ENCODE peak calls at places on chromosomes 5 and 9, in ten cellular contexts. One of them, this sample, is unnamed.

GRCh38 chr5:103562453-103563157 is at the start of gene NUDT12:
- DNase-seq in tibial nerve: peak
- DNase-seq in kidney epithelial cell: peak
- DNase-seq in right lobe of liver: peak
- DNase-seq in mesothelial cell of epicardium: peak
- DNase-seq in WERI-Rb-1: peak
- DNase-seq in GM10248: peak
- DNase-seq in H1: no peak
- DNase-seq in Calu3: peak
- DNase-seq in LNCaP clone FGC: no peak
- DNase-seq in this sample: peak

GRCh38 chr5:160601045-160601444 is 179.4 kb downstream of the PTTG1 start:
- DNase-seq in tibial nerve: no peak
- DNase-seq in kidney epithelial cell: no peak
- DNase-seq in right lobe of liver: no peak
- DNase-seq in mesothelial cell of epicardium: no peak
- DNase-seq in WERI-Rb-1: no peak
- DNase-seq in GM10248: no peak
- DNase-seq in H1: no peak
- DNase-seq in Calu3: no peak
- DNase-seq in LNCaP clone FGC: no peak
- DNase-seq in this sample: no peak

GRCh38 chr5:79235222-79235577 is 731 bp upstream of the JMY start:
- DNase-seq in tibial nerve: no peak
- DNase-seq in kidney epithelial cell: no peak
- DNase-seq in right lobe of liver: no peak
- DNase-seq in mesothelial cell of epicardium: no peak
- DNase-seq in WERI-Rb-1: no peak
- DNase-seq in GM10248: no peak
- DNase-seq in H1: no peak
- DNase-seq in Calu3: no peak
- DNase-seq in LNCaP clone FGC: peak
- DNase-seq in this sample: no peak

GRCh38 chr9:28317706-28318210 is 744.5 kb upstream of the C9orf72 start:
- DNase-seq in tibial nerve: no peak
- DNase-seq in kidney epithelial cell: no peak
- DNase-seq in right lobe of liver: no peak
- DNase-seq in mesothelial cell of epicardium: no peak
- DNase-seq in WERI-Rb-1: no peak
- DNase-seq in GM10248: no peak
- DNase-seq in H1: no peak
- DNase-seq in Calu3: no peak
- DNase-seq in LNCaP clone FGC: no peak
- DNase-seq in this sample: no peak

GRCh38 chr5:82387041-82387818 is 109.1 kb upstream of the RPS23 start:
- DNase-seq in tibial nerve: no peak
- DNase-seq in kidney epithelial cell: no peak
- DNase-seq in right lobe of liver: peak
- DNase-seq in mesothelial cell of epicardium: peak
- DNase-seq in WERI-Rb-1: no peak
- DNase-seq in GM10248: no peak
- DNase-seq in H1: no peak
- DNase-seq in Calu3: peak
- DNase-seq in LNCaP clone FGC: no peak
- DNase-seq in this sample: no peak

GRCh38 chr5:116532762-116533525 is 41.7 kb downstream of the SEMA6A start:
- DNase-seq in tibial nerve: no peak
- DNase-seq in kidney epithelial cell: peak
- DNase-seq in right lobe of liver: no peak
- DNase-seq in mesothelial cell of epicardium: no peak
- DNase-seq in WERI-Rb-1: no peak
- DNase-seq in GM10248: no peak
- DNase-seq in H1: no peak
- DNase-seq in Calu3: no peak
- DNase-seq in LNCaP clone FGC: peak
- DNase-seq in this sample: no peak

GRCh38 chr9:120924698-120925534 is 1.7 kb downstream of the TRAF1 start:
- DNase-seq in tibial nerve: no peak
- DNase-seq in kidney epithelial cell: no peak
- DNase-seq in right lobe of liver: no peak
- DNase-seq in mesothelial cell of epicardium: no peak
- DNase-seq in WERI-Rb-1: no peak
- DNase-seq in GM10248: no peak
- DNase-seq in H1: no peak
- DNase-seq in Calu3: no peak
- DNase-seq in LNCaP clone FGC: no peak
- DNase-seq in this sample: no peak

GRCh38 chr5:53052499-53052898 is 57.1 kb downstream of the MOCS2 start:
- DNase-seq in tibial nerve: no peak
- DNase-seq in kidney epithelial cell: no peak
- DNase-seq in right lobe of liver: no peak
- DNase-seq in mesothelial cell of epicardium: no peak
- DNase-seq in WERI-Rb-1: no peak
- DNase-seq in GM10248: no peak
- DNase-seq in H1: no peak
- DNase-seq in Calu3: no peak
- DNase-seq in LNCaP clone FGC: no peak
- DNase-seq in this sample: no peak

GRCh38 chr9:120384925-120385272 is 195.1 kb downstream of the CDK5RAP2 start:
- DNase-seq in tibial nerve: no peak
- DNase-seq in kidney epithelial cell: no peak
- DNase-seq in right lobe of liver: no peak
- DNase-seq in mesothelial cell of epicardium: no peak
- DNase-seq in WERI-Rb-1: no peak
- DNase-seq in GM10248: no peak
- DNase-seq in H1: no peak
- DNase-seq in Calu3: no peak
- DNase-seq in LNCaP clone FGC: no peak
- DNase-seq in this sample: no peak

GRCh38 chr9:79623799-79624721 is 52.3 kb downstream of the TLE4 start:
- DNase-seq in tibial nerve: no peak
- DNase-seq in kidney epithelial cell: no peak
- DNase-seq in right lobe of liver: peak
- DNase-seq in mesothelial cell of epicardium: no peak
- DNase-seq in WERI-Rb-1: no peak
- DNase-seq in GM10248: peak
- DNase-seq in H1: no peak
- DNase-seq in Calu3: no peak
- DNase-seq in LNCaP clone FGC: no peak
- DNase-seq in this sample: no peak

GRCh38 chr5:114361724-114362196 is at the start of gene KCNN2:
- DNase-seq in tibial nerve: peak
- DNase-seq in kidney epithelial cell: peak
- DNase-seq in right lobe of liver: peak
- DNase-seq in mesothelial cell of epicardium: peak
- DNase-seq in WERI-Rb-1: peak
- DNase-seq in GM10248: peak
- DNase-seq in H1: peak
- DNase-seq in Calu3: peak
- DNase-seq in LNCaP clone FGC: peak
- DNase-seq in this sample: no peak

GRCh38 chr5:115452083-115452482 is 92.5 kb downstream of the FEM1C start:
- DNase-seq in tibial nerve: no peak
- DNase-seq in kidney epithelial cell: no peak
- DNase-seq in right lobe of liver: no peak
- DNase-seq in mesothelial cell of epicardium: no peak
- DNase-seq in WERI-Rb-1: no peak
- DNase-seq in GM10248: no peak
- DNase-seq in H1: no peak
- DNase-seq in Calu3: no peak
- DNase-seq in LNCaP clone FGC: no peak
- DNase-seq in this sample: no peak

GRCh38 chr5:15007549-15008142 is 136.1 kb upstream of the ANKH start:
- DNase-seq in tibial nerve: no peak
- DNase-seq in kidney epithelial cell: no peak
- DNase-seq in right lobe of liver: no peak
- DNase-seq in mesothelial cell of epicardium: no peak
- DNase-seq in WERI-Rb-1: no peak
- DNase-seq in GM10248: no peak
- DNase-seq in H1: no peak
- DNase-seq in Calu3: no peak
- DNase-seq in LNCaP clone FGC: no peak
- DNase-seq in this sample: no peak

GRCh38 chr9:136044971-136045594 is 50.0 kb downstream of the NACC2 start:
- DNase-seq in tibial nerve: no peak
- DNase-seq in kidney epithelial cell: no peak
- DNase-seq in right lobe of liver: no peak
- DNase-seq in mesothelial cell of epicardium: no peak
- DNase-seq in WERI-Rb-1: no peak
- DNase-seq in GM10248: no peak
- DNase-seq in H1: no peak
- DNase-seq in Calu3: no peak
- DNase-seq in LNCaP clone FGC: no peak
- DNase-seq in this sample: no peak

GRCh38 chr5:170479484-170479883 is 24.3 kb upstream of the KCNIP1 start:
- DNase-seq in tibial nerve: no peak
- DNase-seq in kidney epithelial cell: peak
- DNase-seq in right lobe of liver: no peak
- DNase-seq in mesothelial cell of epicardium: no peak
- DNase-seq in WERI-Rb-1: no peak
- DNase-seq in GM10248: no peak
- DNase-seq in H1: no peak
- DNase-seq in Calu3: peak
- DNase-seq in LNCaP clone FGC: no peak
- DNase-seq in this sample: no peak

GRCh38 chr5:143968071-143968878 is 156.3 kb downstream of the HMHB1 start:
- DNase-seq in tibial nerve: no peak
- DNase-seq in kidney epithelial cell: peak
- DNase-seq in right lobe of liver: no peak
- DNase-seq in mesothelial cell of epicardium: no peak
- DNase-seq in WERI-Rb-1: no peak
- DNase-seq in GM10248: peak
- DNase-seq in H1: no peak
- DNase-seq in Calu3: peak
- DNase-seq in LNCaP clone FGC: peak
- DNase-seq in this sample: no peak

GRCh38 chr5:2370626-2371418 is 380.7 kb downstream of the IRX2 start:
- DNase-seq in tibial nerve: no peak
- DNase-seq in kidney epithelial cell: no peak
- DNase-seq in right lobe of liver: no peak
- DNase-seq in mesothelial cell of epicardium: no peak
- DNase-seq in WERI-Rb-1: no peak
- DNase-seq in GM10248: no peak
- DNase-seq in H1: no peak
- DNase-seq in Calu3: no peak
- DNase-seq in LNCaP clone FGC: no peak
- DNase-seq in this sample: no peak

DNA sequence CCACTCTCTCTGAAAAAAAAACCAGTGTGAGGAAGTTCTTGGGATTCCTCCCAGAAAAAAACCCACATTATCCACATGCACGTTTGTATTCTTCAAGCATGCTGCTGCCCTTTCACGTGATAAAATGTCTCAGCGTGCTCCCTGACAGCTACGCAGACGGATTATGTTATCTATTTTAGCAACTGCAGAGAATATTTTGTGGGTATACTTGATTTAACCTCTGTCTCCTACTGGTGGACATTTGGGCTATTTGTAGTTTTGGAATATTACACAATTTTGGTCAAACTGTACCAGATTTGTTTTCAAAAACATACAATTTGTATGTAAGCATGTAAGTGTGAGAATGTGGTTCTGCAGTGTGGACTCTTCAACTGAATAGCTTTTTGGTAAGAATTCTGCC is 10.7 kb downstream of the PRRC2B start:
- DNase-seq in tibial nerve: no peak
- DNase-seq in kidney epithelial cell: no peak
- DNase-seq in right lobe of liver: no peak
- DNase-seq in mesothelial cell of epicardium: no peak
- DNase-seq in WERI-Rb-1: no peak
- DNase-seq in GM10248: no peak
- DNase-seq in H1: no peak
- DNase-seq in Calu3: no peak
- DNase-seq in LNCaP clone FGC: no peak
- DNase-seq in this sample: no peak
- TF ChIP-seq CTCF in tibial nerve: no peak
- TF ChIP-seq CTCF in kidney epithelial cell: no peak
- TF ChIP-seq CTCF in right lobe of liver: no peak
- TF ChIP-seq CTCF in mesothelial cell of epicardium: no peak
- TF ChIP-seq CTCF in WERI-Rb-1: no peak
- TF ChIP-seq CTCF in GM10248: no peak
- TF ChIP-seq CTCF in H1: no peak
- TF ChIP-seq CTCF in Calu3: no peak
- TF ChIP-seq CTCF in LNCaP clone FGC: no peak
- TF ChIP-seq CTCF in this sample: no peak

GRCh38 chr9:95124582-95125359 is 192.7 kb downstream of the FANCC start:
- DNase-seq in tibial nerve: no peak
- DNase-seq in kidney epithelial cell: no peak
- DNase-seq in right lobe of liver: no peak
- DNase-seq in mesothelial cell of epicardium: no peak
- DNase-seq in WERI-Rb-1: peak
- DNase-seq in GM10248: no peak
- DNase-seq in H1: no peak
- DNase-seq in Calu3: no peak
- DNase-seq in LNCaP clone FGC: no peak
- DNase-seq in this sample: no peak
- TF ChIP-seq CTCF in tibial nerve: no peak
- TF ChIP-seq CTCF in kidney epithelial cell: peak
- TF ChIP-seq CTCF in right lobe of liver: peak
- TF ChIP-seq CTCF in mesothelial cell of epicardium: no peak
- TF ChIP-seq CTCF in WERI-Rb-1: peak
- TF ChIP-seq CTCF in GM10248: no peak
- TF ChIP-seq CTCF in H1: peak
- TF ChIP-seq CTCF in Calu3: no peak
- TF ChIP-seq CTCF in LNCaP clone FGC: peak
- TF ChIP-seq CTCF in this sample: no peak

DNA sequence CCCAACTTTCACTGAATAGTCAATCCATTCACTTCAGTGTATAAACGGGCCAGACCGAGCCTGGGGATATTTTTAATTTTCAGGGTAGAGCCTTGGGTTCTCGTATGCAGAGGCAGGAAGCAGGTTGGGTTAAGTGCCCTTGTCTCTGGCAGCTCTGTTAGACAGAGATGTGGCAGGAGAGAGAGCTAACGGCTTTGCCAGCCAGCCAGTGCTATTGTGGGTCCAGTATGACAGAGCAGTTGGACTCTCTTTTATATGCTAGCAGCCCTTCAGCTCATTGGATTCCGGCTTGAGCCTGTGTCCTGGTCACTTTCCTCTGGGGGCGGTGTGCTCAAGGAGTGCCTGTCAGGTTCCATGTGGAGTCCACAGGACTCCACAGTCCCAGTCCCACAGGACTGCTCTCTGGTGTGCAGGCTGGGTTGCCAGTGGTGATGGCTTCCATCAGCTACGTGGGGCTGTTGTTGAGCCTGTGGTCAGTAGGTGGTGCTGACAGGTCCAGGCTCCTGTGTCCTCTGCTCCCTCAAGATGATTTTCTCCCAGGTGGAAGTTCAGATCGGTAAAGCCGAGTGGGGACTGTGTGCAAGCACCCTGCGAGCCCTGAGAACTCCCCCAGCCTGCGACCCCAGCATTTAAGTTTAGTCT is 14.3 kb downstream of the CLTA start:
- DNase-seq in tibial nerve: no peak
- DNase-seq in kidney epithelial cell: no peak
- DNase-seq in right lobe of liver: peak
- DNase-seq in mesothelial cell of epicardium: no peak
- DNase-seq in WERI-Rb-1: peak
- DNase-seq in GM10248: no peak
- DNase-seq in H1: no peak
- DNase-seq in Calu3: peak
- DNase-seq in LNCaP clone FGC: no peak
- DNase-seq in this sample: no peak
- TF ChIP-seq CTCF in tibial nerve: no peak
- TF ChIP-seq CTCF in kidney epithelial cell: peak
- TF ChIP-seq CTCF in right lobe of liver: peak
- TF ChIP-seq CTCF in mesothelial cell of epicardium: no peak
- TF ChIP-seq CTCF in WERI-Rb-1: peak
- TF ChIP-seq CTCF in GM10248: peak
- TF ChIP-seq CTCF in H1: peak
- TF ChIP-seq CTCF in Calu3: no peak
- TF ChIP-seq CTCF in LNCaP clone FGC: peak
- TF ChIP-seq CTCF in this sample: no peak

GRCh38 chr9:119284118-119284517 is 85.1 kb downstream of the BRINP1 start:
- DNase-seq in tibial nerve: no peak
- DNase-seq in kidney epithelial cell: no peak
- DNase-seq in right lobe of liver: no peak
- DNase-seq in mesothelial cell of epicardium: no peak
- DNase-seq in WERI-Rb-1: peak
- DNase-seq in GM10248: no peak
- DNase-seq in H1: no peak
- DNase-seq in Calu3: no peak
- DNase-seq in LNCaP clone FGC: no peak
- DNase-seq in this sample: no peak
- TF ChIP-seq CTCF in tibial nerve: no peak
- TF ChIP-seq CTCF in kidney epithelial cell: peak
- TF ChIP-seq CTCF in right lobe of liver: no peak
- TF ChIP-seq CTCF in mesothelial cell of epicardium: no peak
- TF ChIP-seq CTCF in WERI-Rb-1: peak
- TF ChIP-seq CTCF in GM10248: no peak
- TF ChIP-seq CTCF in H1: peak
- TF ChIP-seq CTCF in Calu3: no peak
- TF ChIP-seq CTCF in LNCaP clone FGC: peak
- TF ChIP-seq CTCF in this sample: no peak

This sample was measured in omental fat pad.